ENCODE peak calls at places on chromosomes 13 and 19, in four cellular contexts. U is psoas muscle, F is tibial artery, C is AG04450. D is an unnamed sample.

GRCh38 chr13:110012102-110012739 is 225.8 kb upstream of the IRS2 start:
- DNase-seq in U (no peak), C (peak), F (no peak), D (no peak)

GRCh38 chr13:40518481-40518882 is 148.0 kb downstream of the FOXO1 start:
- DNase-seq in U (no peak), C (no peak), F (no peak), D (no peak)

GRCh38 chr13:45137501-45137880 is 17.2 kb downstream of the GTF2F2 start:
- DNase-seq in U (no peak), F (no peak), C (no peak), D (no peak)

GRCh38 chr19:50481351-50482149 is 4.9 kb upstream of the GARIN5A start:
- DNase-seq in F (no peak), C (no peak), U (peak), D (no peak)

GRCh38 chr19:17526922-17527321 is 15.5 kb downstream of the PGLS start:
- DNase-seq in U (no peak), F (no peak), C (no peak), D (no peak)

GRCh38 chr13:89726690-89727435 is 1620.6 kb upstream of the MIR17HG start:
- DNase-seq in F (no peak), C (peak), U (no peak), D (no peak)

GRCh38 chr13:72164811-72165210 is 297.8 kb upstream of the DACH1 start:
- DNase-seq in F (no peak), C (no peak), U (no peak), D (no peak)

GRCh38 chr13:32264407-32264806 is 50.8 kb downstream of the ZAR1L start:
- DNase-seq in F (peak), U (peak), C (no peak), D (peak)

GRCh38 chr19:29478578-29479565 is 46.9 kb upstream of the VSTM2B start:
- DNase-seq in F (no peak), U (no peak), C (no peak), D (no peak)

GRCh38 chr13:36750946-36751345 is 68.1 kb upstream of the RFXAP start:
- DNase-seq in F (no peak), C (no peak), U (no peak), D (no peak)

GRCh38 chr13:47117268-47117667 is 220.4 kb upstream of the HTR2A start:
- DNase-seq in F (no peak), C (peak), U (no peak), D (no peak)

GRCh38 chr19:12913011-12913561 is 6.0 kb downstream of the SYCE2 start:
- DNase-seq in C (peak), U (peak), F (peak), D (no peak)

GRCh38 chr13:23081246-23081645 is 99.5 kb upstream of the SGCG start:
- DNase-seq in C (peak), F (no peak), U (no peak), D (no peak)

GRCh38 chr19:19111967-19112580 is 26.2 kb downstream of the TMEM161A start:
- DNase-seq in F (no peak), C (no peak), U (no peak), D (no peak)

GRCh38 chr19:19113040-19113541 is 25.2 kb downstream of the TMEM161A start:
- DNase-seq in C (peak), F (no peak), U (no peak), D (no peak)

GRCh38 chr19:19111138-19111835 is 27.0 kb downstream of the TMEM161A start:
- DNase-seq in F (no peak), C (no peak), U (no peak), D (no peak)

GRCh38 chr19:19109601-19110000 is 28.7 kb downstream of the TMEM161A start:
- DNase-seq in U (no peak), C (peak), F (no peak), D (peak)

GRCh38 chr19:19110410-19111137 is 27.7 kb downstream of the TMEM161A start:
- DNase-seq in F (no peak), C (no peak), U (no peak), D (no peak)
- TF ChIP-seq CTCF in F (no peak), C (peak), U (peak), D (no peak)

GRCh38 chr13:97583884-97584497 is 150.0 kb downstream of the RAP2A start:
- DNase-seq in F (no peak), U (no peak), C (no peak), D (no peak)

GRCh38 chr13:97586941-97587340 is 153.0 kb downstream of the RAP2A start:
- DNase-seq in F (no peak), U (no peak), C (no peak), D (no peak)

DNA sequence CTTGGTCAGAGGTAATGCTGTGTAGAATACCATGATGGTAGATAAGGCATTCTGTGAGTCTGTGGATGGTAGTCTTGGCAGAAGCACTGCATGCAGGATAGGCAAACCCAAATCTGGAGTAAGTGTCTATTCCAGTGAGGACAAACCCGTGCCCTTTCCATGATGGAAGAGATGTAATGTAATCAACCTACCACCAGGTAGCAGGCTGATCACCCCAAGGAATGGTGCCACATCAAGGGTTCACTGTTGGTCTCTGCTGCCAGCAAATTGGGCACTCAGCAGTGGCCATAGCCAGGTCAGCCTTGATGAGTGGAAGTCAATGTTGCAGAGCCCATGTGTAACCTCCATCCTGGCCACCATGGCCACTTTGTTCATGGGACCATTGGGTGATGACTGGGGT is 155.0 kb downstream of the RAP2A start:
- DNase-seq in C (no peak), U (no peak), F (no peak), D (no peak)
- TF ChIP-seq CTCF in C (no peak), U (no peak), F (no peak), D (no peak)

GRCh38 chr19:18966304-18966703 is 25.3 kb upstream of the HOMER3 start:
- DNase-seq in U (no peak), C (no peak), F (no peak), D (no peak)

GRCh38 chr19:18960370-18960769 is 19.4 kb upstream of the HOMER3 start:
- DNase-seq in C (no peak), U (no peak), F (no peak), D (no peak)

GRCh38 chr19:18964121-18964520 is 23.1 kb upstream of the HOMER3 start:
- DNase-seq in C (no peak), F (no peak), U (no peak), D (no peak)

GRCh38 chr19:18967358-18968146 is 26.5 kb upstream of the HOMER3 start:
- DNase-seq in C (no peak), F (peak), U (peak), D (peak)

DNA sequence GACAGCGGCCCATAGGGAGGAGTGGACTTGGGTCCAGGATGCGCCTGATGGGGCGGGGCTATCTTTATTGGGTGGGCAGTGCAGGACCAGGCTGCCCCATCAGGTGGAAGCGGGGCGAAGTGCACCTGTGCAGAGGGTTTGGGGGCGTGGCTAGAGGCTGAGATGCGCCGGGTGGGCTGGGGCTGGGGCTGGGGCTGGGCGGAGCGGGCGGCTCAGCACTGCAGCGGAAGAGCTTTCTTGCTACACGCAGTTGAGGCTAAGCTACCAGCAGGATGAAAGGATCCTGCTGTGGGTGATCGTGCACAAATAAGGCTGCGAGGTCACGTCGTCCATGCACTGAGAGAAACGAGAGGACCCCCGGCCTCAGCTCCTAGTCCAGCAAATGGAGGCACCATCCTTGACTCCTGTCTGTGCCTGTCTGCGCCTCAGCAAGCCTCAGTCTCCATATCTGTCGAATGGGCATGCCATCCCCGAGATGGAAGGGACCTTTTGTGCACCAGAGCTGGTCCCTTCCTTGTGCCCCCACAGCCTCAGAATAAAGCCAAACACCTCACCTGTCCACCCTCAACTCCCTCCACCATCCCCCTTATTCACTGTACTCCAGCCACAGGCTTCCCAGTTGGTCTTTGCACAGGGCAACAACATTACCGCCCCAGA is 20.9 kb upstream of the HOMER3 start:
- DNase-seq in C (no peak), F (no peak), U (no peak), D (no peak)
- TF ChIP-seq CTCF in C (no peak), F (no peak), U (no peak), D (no peak)

GRCh38 chr19:46489445-46490272 is 6.0 kb downstream of the PNMA8B start:
- DNase-seq in U (peak), C (no peak), F (peak), D (peak)
- TF ChIP-seq CTCF in U (no peak), C (peak), F (peak), D (peak)

D was measured in adrenal gland.